ENCODE peak calls at places on chromosomes 1 and 21, in ten cellular contexts. I is GDM1; C is T-helper 1 cell; T is WTC11; Y is right atrium auricular region; A is AG04450; L is hepatic stellate cell; H is effector memory CD4-positive, alpha-beta T cell; S is activated T-helper 1 cell treated with Interleukin-2 at 50 U/mL for 16 hours; X is NCI-H1105 treated with DMSO at 0.1 percent for 48 hours. U is an unnamed sample.

GRCh38 chr1:233673947-233674431 is 60.1 kb downstream of the KCNK1 start:
- DNase-seq in I (no peak), H (no peak), L (no peak), A (no peak), Y (no peak), X (no peak), C (no peak), S (no peak), T (no peak), U (no peak)

GRCh38 chr1:112626887-112627286 is 7.3 kb downstream of the CAPZA1 start:
- DNase-seq in C (no peak), A (no peak), X (no peak), S (no peak), H (no peak), Y (no peak), L (no peak), I (no peak), T (no peak), U (no peak)

GRCh38 chr21:43193651-43194302 is 25.0 kb downstream of the CRYAA start:
- DNase-seq in T (peak), Y (no peak), I (no peak), X (no peak), H (no peak), L (peak), C (no peak), S (no peak), A (peak), U (no peak)

GRCh38 chr1:35558374-35559316 is 1.0 kb downstream of the NCDN start:
- DNase-seq in T (peak), S (no peak), X (no peak), A (no peak), Y (no peak), I (no peak), H (no peak), L (no peak), C (no peak), U (no peak)

GRCh38 chr1:7224644-7225043 is 439.4 kb downstream of the CAMTA1 start:
- DNase-seq in I (no peak), L (no peak), S (no peak), T (peak), C (no peak), X (peak), A (no peak), H (no peak), Y (no peak), U (no peak)

GRCh38 chr1:75264112-75264511 is 129.9 kb downstream of the LHX8 start:
- DNase-seq in H (no peak), L (no peak), Y (no peak), C (no peak), A (no peak), X (no peak), T (no peak), I (no peak), S (no peak), U (no peak)

GRCh38 chr1:224759570-224760562 is 143.7 kb downstream of the CNIH3 start:
- DNase-seq in I (no peak), Y (no peak), L (no peak), X (no peak), H (no peak), T (no peak), C (no peak), S (no peak), A (no peak), U (no peak)

GRCh38 chr1:61053712-61054608 is 28.4 kb upstream of the NFIA start:
- DNase-seq in H (no peak), Y (no peak), S (no peak), L (peak), I (no peak), X (no peak), C (no peak), T (peak), A (no peak), U (no peak)

GRCh38 chr1:93728480-93729131 is 47.0 kb upstream of the BCAR3 start:
- DNase-seq in H (no peak), A (no peak), S (no peak), Y (no peak), C (no peak), I (no peak), T (no peak), L (no peak), X (no peak), U (no peak)

GRCh38 chr1:15195420-15196052 is 42.0 kb downstream of the TMEM51 start:
- DNase-seq in X (no peak), H (no peak), C (no peak), S (no peak), L (no peak), T (no peak), Y (no peak), I (no peak), A (no peak), U (no peak)

GRCh38 chr1:182565537-182565936 is 23.5 kb downstream of the RNASEL start:
- DNase-seq in L (no peak), X (no peak), T (no peak), I (no peak), H (no peak), C (no peak), S (no peak), A (no peak), Y (no peak), U (no peak)

GRCh38 chr1:12142141-12142823 is 24.5 kb upstream of the TNFRSF1B start:
- DNase-seq in T (peak), X (no peak), L (no peak), I (no peak), C (no peak), S (no peak), H (no peak), A (no peak), Y (no peak), U (no peak)

GRCh38 chr1:12383786-12384185 is 154.0 kb downstream of the VPS13D start:
- DNase-seq in H (no peak), A (no peak), T (no peak), S (no peak), X (no peak), L (peak), I (no peak), Y (no peak), C (no peak), U (no peak)

GRCh38 chr1:53944469-53945182 is 873 bp downstream of the IFT25 start:
- DNase-seq in L (peak), X (no peak), H (no peak), I (no peak), C (no peak), Y (no peak), A (no peak), T (no peak), S (no peak), U (no peak)

GRCh38 chr1:219049411-219049943 is 124.2 kb upstream of the LYPLAL1 start:
- DNase-seq in C (no peak), H (no peak), A (peak), X (no peak), Y (no peak), T (no peak), S (no peak), L (no peak), I (no peak), U (no peak)

GRCh38 chr1:9887070-9887469 is 23.0 kb downstream of the CTNNBIP1 start:
- DNase-seq in X (no peak), C (no peak), Y (no peak), S (no peak), T (no peak), I (no peak), H (no peak), L (no peak), A (no peak), U (no peak)

GRCh38 chr1:160446945-160447600 is 46.7 kb downstream of the VANGL2 start:
- DNase-seq in X (no peak), Y (no peak), S (no peak), H (no peak), C (no peak), L (no peak), I (no peak), T (no peak), A (no peak), U (no peak)

GRCh38 chr1:91383461-91383860 is 21.2 kb downstream of the HFM1 start:
- DNase-seq in T (no peak), L (no peak), X (no peak), C (no peak), I (no peak), A (no peak), H (no peak), Y (no peak), S (no peak), U (no peak)

GRCh38 chr1:56532359-56532696 is 47.0 kb downstream of the PLPP3 start:
- DNase-seq in S (no peak), H (no peak), A (peak), T (no peak), X (no peak), Y (no peak), C (no peak), I (no peak), L (no peak), U (no peak)

GRCh38 chr21:33071878-33072306 is 2.0 kb downstream of the OLIG1 start:
- DNase-seq in S (no peak), T (peak), C (no peak), L (no peak), X (peak), H (no peak), A (no peak), I (no peak), Y (no peak), U (peak)

GRCh38 chr1:169884616-169885015 is 9.1 kb downstream of the SCYL3 start:
- DNase-seq in X (no peak), I (no peak), T (no peak), L (no peak), C (no peak), A (no peak), S (no peak), Y (no peak), H (no peak), U (no peak)

GRCh38 chr1:109769335-109770078 is 5.8 kb upstream of the EPS8L3 start:
- DNase-seq in Y (no peak), A (peak), C (peak), T (peak), H (no peak), X (no peak), S (no peak), I (no peak), L (peak), U (no peak)

GRCh38 chr21:39379986-39380891 is 31.4 kb upstream of the HMGN1 start:
- DNase-seq in L (peak), X (peak), H (peak), I (peak), A (peak), C (peak), S (peak), Y (peak), T (peak), U (peak)

GRCh38 chr1:246784621-246785535 is 60.7 kb downstream of the SCCPDH start:
- DNase-seq in T (no peak), I (peak), H (no peak), X (no peak), Y (no peak), L (peak), S (no peak), A (peak), C (no peak), U (peak)

GRCh38 chr1:189021577-189021976 is 1456.1 kb downstream of the BRINP3 start:
- DNase-seq in I (no peak), H (no peak), S (no peak), C (no peak), T (no peak), L (no peak), Y (no peak), A (no peak), X (no peak), U (no peak)

GRCh38 chr1:42684139-42684538 is 1.9 kb downstream of the YBX1 start:
- DNase-seq in I (no peak), A (no peak), H (no peak), X (peak), T (no peak), L (no peak), C (no peak), S (no peak), Y (no peak), U (no peak)

U was measured in GF-D8.